ENCODE peak calls at places on chromosomes 5 and 9, in four cellular contexts. One of them, this sample, is unnamed.

GRCh38 chr9:134219721-134220060 is 55.3 kb upstream of the RNU6ATAC start:
- DNase-seq in ascending aorta: no peak
- DNase-seq in GM03348: no peak
- DNase-seq in Ammon's horn: no peak
- DNase-seq in this sample: no peak

GRCh38 chr9:127449332-127449966 is 1.8 kb downstream of the RPL12 start:
- DNase-seq in Ammon's horn: no peak
- DNase-seq in ascending aorta: no peak
- DNase-seq in GM03348: no peak
- DNase-seq in this sample: no peak

GRCh38 chr9:106773750-106774149 is 89.2 kb upstream of the ZNF462 start:
- DNase-seq in ascending aorta: no peak
- DNase-seq in Ammon's horn: no peak
- DNase-seq in GM03348: no peak
- DNase-seq in this sample: no peak

GRCh38 chr5:124060010-124060409 is 548.0 kb downstream of the CSNK1G3 start:
- DNase-seq in GM03348: no peak
- DNase-seq in Ammon's horn: no peak
- DNase-seq in ascending aorta: no peak
- DNase-seq in this sample: no peak

GRCh38 chr5:56480305-56481146 is 247.4 kb upstream of the ANKRD55 start:
- DNase-seq in ascending aorta: no peak
- DNase-seq in Ammon's horn: peak
- DNase-seq in GM03348: peak
- DNase-seq in this sample: no peak

GRCh38 chr9:128333368-128333969 is 6.9 kb upstream of the SLC27A4 start:
- DNase-seq in GM03348: no peak
- DNase-seq in ascending aorta: no peak
- DNase-seq in Ammon's horn: no peak
- DNase-seq in this sample: no peak

GRCh38 chr5:65364907-65365306 is 116.8 kb downstream of the ADAMTS6 start:
- DNase-seq in GM03348: no peak
- DNase-seq in ascending aorta: no peak
- DNase-seq in Ammon's horn: no peak
- DNase-seq in this sample: no peak

GRCh38 chr5:133565993-133566392 is 46.3 kb downstream of the FSTL4 start:
- DNase-seq in ascending aorta: no peak
- DNase-seq in GM03348: no peak
- DNase-seq in Ammon's horn: no peak
- DNase-seq in this sample: no peak

GRCh38 chr5:35485487-35485886 is 132.2 kb upstream of the SPEF2 start:
- DNase-seq in ascending aorta: no peak
- DNase-seq in GM03348: no peak
- DNase-seq in Ammon's horn: no peak
- DNase-seq in this sample: no peak

GRCh38 chr9:89442981-89443817 is 54.7 kb downstream of the SEMA4D start:
- DNase-seq in GM03348: peak
- DNase-seq in ascending aorta: no peak
- DNase-seq in Ammon's horn: no peak
- DNase-seq in this sample: no peak

GRCh38 chr9:6703898-6704639 is 53.7 kb upstream of the KDM4C start:
- DNase-seq in Ammon's horn: peak
- DNase-seq in GM03348: peak
- DNase-seq in ascending aorta: peak
- DNase-seq in this sample: no peak

GRCh38 chr5:150457562-150458240 is 8.2 kb upstream of the RPS14 start:
- DNase-seq in ascending aorta: no peak
- DNase-seq in GM03348: no peak
- DNase-seq in Ammon's horn: no peak
- DNase-seq in this sample: no peak

GRCh38 chr5:6419340-6419852 is 29.3 kb upstream of the UBE2QL1 start:
- DNase-seq in Ammon's horn: no peak
- DNase-seq in GM03348: no peak
- DNase-seq in ascending aorta: no peak
- DNase-seq in this sample: no peak

GRCh38 chr5:114185274-114185673 is 176.6 kb upstream of the KCNN2 start:
- DNase-seq in Ammon's horn: no peak
- DNase-seq in GM03348: no peak
- DNase-seq in ascending aorta: no peak
- DNase-seq in this sample: no peak

GRCh38 chr9:100525563-100525962 is 52.3 kb upstream of the CAVIN4 start:
- DNase-seq in GM03348: no peak
- DNase-seq in Ammon's horn: no peak
- DNase-seq in ascending aorta: no peak
- DNase-seq in this sample: no peak

GRCh38 chr5:131514316-131515275 is 120.4 kb downstream of the RAPGEF6 start:
- DNase-seq in Ammon's horn: no peak
- DNase-seq in ascending aorta: no peak
- DNase-seq in GM03348: no peak
- DNase-seq in this sample: no peak

GRCh38 chr5:159732220-159732619 is 184.1 kb upstream of the ADRA1B start:
- DNase-seq in Ammon's horn: no peak
- DNase-seq in GM03348: no peak
- DNase-seq in ascending aorta: no peak
- DNase-seq in this sample: no peak

GRCh38 chr5:616342-617039 is 4.4 kb downstream of the CEP72 start:
- DNase-seq in GM03348: no peak
- DNase-seq in ascending aorta: no peak
- DNase-seq in Ammon's horn: no peak
- DNase-seq in this sample: no peak

GRCh38 chr5:75050415-75050814 is 1.9 kb downstream of the GCNT4 start:
- DNase-seq in Ammon's horn: no peak
- DNase-seq in ascending aorta: no peak
- DNase-seq in GM03348: peak
- DNase-seq in this sample: no peak

GRCh38 chr9:115162946-115163345 is 45.0 kb upstream of the TNC start:
- DNase-seq in Ammon's horn: no peak
- DNase-seq in ascending aorta: no peak
- DNase-seq in GM03348: no peak
- DNase-seq in this sample: no peak

GRCh38 chr9:95224371-95225015 is 93.0 kb downstream of the FANCC start:
- DNase-seq in GM03348: no peak
- DNase-seq in ascending aorta: no peak
- DNase-seq in Ammon's horn: no peak
- DNase-seq in this sample: no peak

GRCh38 chr9:116149844-116150243 is 3.7 kb upstream of the PAPPA start:
- DNase-seq in ascending aorta: no peak
- DNase-seq in GM03348: no peak
- DNase-seq in Ammon's horn: no peak
- DNase-seq in this sample: no peak